ENCODE peak calls at places on chromosome 17, in eight cellular contexts. J, U, F, G, Z, X, C and V are unnamed samples.
A peak's percentile ranks its signal among the peaks of the same experiment; 100 is the strongest.

GRCh38 chr17:65235284-65235683 is 98.1 kb downstream of the RGS9 start:
- DNase-seq in J (no peak), U (no peak), F (no peak), G (no peak), Z (no peak), X (no peak), C (no peak), V (no peak)

GRCh38 chr17:35160354-35161201 is 13.0 kb downstream of the UNC45B start:
- DNase-seq in J (no peak), U (no peak), F (peak; percentile 18), G (no peak), Z (no peak), X (no peak), C (no peak), V (no peak)

GRCh38 chr17:80361495-80362220 is 53.3 kb upstream of the ENDOV start:
- DNase-seq in J (no peak), U (peak; percentile 78), F (no peak), G (peak; percentile 39), Z (no peak), X (no peak), C (peak; percentile 45), V (no peak)

GRCh38 chr17:75779250-75779986 is 5.2 kb upstream of the UNK start:
- DNase-seq in J (peak; percentile 100), U (peak; percentile 95), F (peak; percentile 93), G (peak; percentile 100), Z (peak; percentile 99), X (peak; percentile 99), C (peak; percentile 97), V (peak; percentile 100)

GRCh38 chr17:74386397-74386796 is 19.1 kb downstream of the GPR142 start:
- DNase-seq in J (peak; percentile 30), U (no peak), F (no peak), G (peak; percentile 19), Z (no peak), X (peak; percentile 91), C (no peak), V (no peak)

GRCh38 chr17:43114101-43114691 is 11.0 kb downstream of the BRCA1 start:
- DNase-seq in J (peak; percentile 56), U (no peak), F (no peak), G (no peak), Z (no peak), X (no peak), C (peak; percentile 77), V (no peak)

GRCh38 chr17:75785770-75786538 is 1.3 kb downstream of the UNK start:
- DNase-seq in J (no peak), U (no peak), F (no peak), G (peak; percentile 47), Z (no peak), X (peak; percentile 37), C (no peak), V (no peak)

GRCh38 chr17:72618018-72618509 is 474.4 kb downstream of the SLC39A11 start:
- DNase-seq in J (peak; percentile 92), U (no peak), F (no peak), G (no peak), Z (no peak), X (no peak), C (peak; percentile 90), V (no peak)

GRCh38 chr17:75896360-75897075 is at the start of gene TRIM65:
- DNase-seq in J (peak; percentile 87), U (peak; percentile 94), F (peak; percentile 65), G (peak; percentile 83), Z (no peak), X (peak; percentile 71), C (peak; percentile 87), V (no peak)

GRCh38 chr17:70863436-70864248 is 694.3 kb downstream of the KCNJ2 start:
- DNase-seq in J (no peak), U (no peak), F (no peak), G (no peak), Z (no peak), X (no peak), C (no peak), V (no peak)

GRCh38 chr17:50037321-50038107 is 18.4 kb upstream of the ITGA3 start:
- DNase-seq in J (peak; percentile 89), U (peak; percentile 53), F (no peak), G (peak; percentile 45), Z (peak; percentile 73), X (no peak), C (no peak), V (no peak)

GRCh38 chr17:9389116-9389515 is 186.5 kb downstream of the STX8 start:
- DNase-seq in J (peak; percentile 99), U (no peak), F (no peak), G (peak; percentile 72), Z (no peak), X (no peak), C (no peak), V (no peak)

GRCh38 chr17:65586899-65587298 is 25.5 kb upstream of the AXIN2 start:
- DNase-seq in J (no peak), U (peak; percentile 45), F (no peak), G (no peak), Z (no peak), X (no peak), C (no peak), V (no peak)

GRCh38 chr17:29968271-29968670 is 26.8 kb downstream of the EFCAB5 start:
- DNase-seq in J (no peak), U (no peak), F (no peak), G (no peak), Z (no peak), X (no peak), C (no peak), V (no peak)

GRCh38 chr17:66602659-66603363 is 232.1 kb upstream of the CACNG5 start:
- DNase-seq in J (peak; percentile 36), U (no peak), F (no peak), G (peak; percentile 83), Z (no peak), X (no peak), C (peak; percentile 14), V (no peak)

GRCh38 chr17:81734405-81735055 is 22.4 kb downstream of the SLC25A10 start:
- DNase-seq in J (no peak), U (no peak), F (no peak), G (no peak), Z (no peak), X (no peak), C (no peak), V (no peak)

GRCh38 chr17:81591971-81592370 is 39.8 kb upstream of the FAAP100 start:
- DNase-seq in J (no peak), U (no peak), F (no peak), G (no peak), Z (no peak), X (no peak), C (no peak), V (no peak)

GRCh38 chr17:81682565-81683207 is 911 bp downstream of the ARL16 start:
- DNase-seq in J (peak; percentile 10), U (no peak), F (no peak), G (peak; percentile 19), Z (no peak), X (no peak), C (no peak), V (no peak)

GRCh38 chr17:13351046-13351445 is 250.7 kb downstream of the HS3ST3A1 start:
- DNase-seq in J (no peak), U (no peak), F (no peak), G (no peak), Z (no peak), X (no peak), C (no peak), V (no peak)

GRCh38 chr17:56913000-56913866 is 616 bp downstream of the TRIM25 start:
- DNase-seq in J (peak; percentile 17), U (peak; percentile 59), F (no peak), G (peak; percentile 37), Z (no peak), X (no peak), C (no peak), V (no peak)

GRCh38 chr17:79947351-79948031 is 88.2 kb downstream of the TBC1D16 start:
- DNase-seq in J (no peak), U (no peak), F (no peak), G (no peak), Z (no peak), X (no peak), C (no peak), V (no peak)

GRCh38 chr17:74433421-74434121 is 1.7 kb downstream of the GPRC5C start:
- DNase-seq in J (peak; percentile 62), U (peak; percentile 49), F (no peak), G (no peak), Z (no peak), X (peak; percentile 64), C (no peak), V (no peak)

GRCh38 chr17:13843862-13844640 is 225.3 kb upstream of the COX10 start:
- DNase-seq in J (no peak), U (no peak), F (no peak), G (no peak), Z (no peak), X (no peak), C (no peak), V (no peak)

GRCh38 chr17:78557598-78558039 is 19.6 kb downstream of the DNAH17 start:
- DNase-seq in J (peak; percentile 89), U (no peak), F (no peak), G (no peak), Z (no peak), X (no peak), C (no peak), V (no peak)

GRCh38 chr17:80086081-80086480 is 15.3 kb upstream of the GAA start:
- DNase-seq in J (no peak), U (no peak), F (no peak), G (no peak), Z (no peak), X (no peak), C (no peak), V (no peak)

GRCh38 chr17:7888184-7888920 is at the start of gene CHD3:
- DNase-seq in J (no peak), U (no peak), F (peak; percentile 17), G (peak; percentile 56), Z (no peak), X (no peak), C (peak; percentile 42), V (no peak)

GRCh38 chr17:1882836-1883235 is 53.0 kb downstream of the RPA1 start:
- DNase-seq in J (peak; percentile 35), U (peak; percentile 54), F (peak; percentile 26), G (peak; percentile 66), Z (peak; percentile 10), X (no peak), C (peak; percentile 49), V (peak; percentile 36)

GRCh38 chr17:58282442-58282841 is 1.7 kb upstream of the MPO start:
- DNase-seq in J (no peak), U (no peak), F (no peak), G (no peak), Z (no peak), X (no peak), C (no peak), V (no peak)

GRCh38 chr17:50686494-50687199 is 21.1 kb downstream of the ANKRD40 start:
- DNase-seq in J (peak; percentile 87), U (no peak), F (no peak), G (peak; percentile 62), Z (no peak), X (no peak), C (peak; percentile 94), V (no peak)

GRCh38 chr17:7383742-7384488 is 3.0 kb downstream of the TNK1 start:
- DNase-seq in J (no peak), U (peak; percentile 97), F (peak; percentile 70), G (peak; percentile 45), Z (no peak), X (peak; percentile 62), C (no peak), V (no peak)

GRCh38 chr17:74532115-74532514 is 840 bp upstream of the CD300LB start:
- DNase-seq in J (no peak), U (peak; percentile 50), F (no peak), G (no peak), Z (no peak), X (no peak), C (no peak), V (no peak)

GRCh38 chr17:47837401-47838039 is 3.6 kb downstream of the SCRN2 start:
- DNase-seq in J (peak; percentile 66), U (no peak), F (no peak), G (no peak), Z (no peak), X (no peak), C (no peak), V (no peak)

GRCh38 chr17:427327-427726 is 74.7 kb upstream of the RPH3AL start:
- DNase-seq in J (no peak), U (peak; percentile 27), F (no peak), G (no peak), Z (no peak), X (no peak), C (no peak), V (no peak)

GRCh38 chr17:63445571-63446217 is 412 bp downstream of the CYB561 start:
- DNase-seq in J (peak; percentile 57), U (peak; percentile 95), F (peak; percentile 56), G (peak; percentile 72), Z (no peak), X (peak; percentile 58), C (no peak), V (no peak)